ENCODE peak calls at places on chromosomes 7 and 10, in eight cellular contexts. One of them, this sample, is unnamed.
A peak's percentile ranks its signal among the peaks of the same experiment; 100 is the strongest.

GRCh38 chr7:81195033-81195432 is 276.2 kb upstream of the SEMA3C start:
- DNase-seq in GM23338: no peak
- DNase-seq in upper lobe of right lung: no peak
- DNase-seq in suprapubic skin: no peak
- DNase-seq in lower leg skin: no peak
- DNase-seq in midbrain: no peak
- DNase-seq in hypothalamus: no peak
- DNase-seq in ACHN: no peak
- DNase-seq in this sample: no peak

GRCh38 chr7:2619120-2619519 is 12.7 kb upstream of the TTYH3 start:
- DNase-seq in GM23338: no peak
- DNase-seq in upper lobe of right lung: no peak
- DNase-seq in suprapubic skin: no peak
- DNase-seq in lower leg skin: no peak
- DNase-seq in midbrain: no peak
- DNase-seq in hypothalamus: no peak
- DNase-seq in ACHN: no peak
- DNase-seq in this sample: no peak

GRCh38 chr10:77226020-77226419 is 411.6 kb downstream of the KCNMA1 start:
- DNase-seq in GM23338: no peak
- DNase-seq in upper lobe of right lung: no peak
- DNase-seq in suprapubic skin: no peak
- DNase-seq in lower leg skin: no peak
- DNase-seq in midbrain: no peak
- DNase-seq in hypothalamus: no peak
- DNase-seq in ACHN: no peak
- DNase-seq in this sample: no peak

GRCh38 chr10:61047011-61047410 is 103.0 kb upstream of the RHOBTB1 start:
- DNase-seq in GM23338: no peak
- DNase-seq in upper lobe of right lung: no peak
- DNase-seq in suprapubic skin: no peak
- DNase-seq in lower leg skin: no peak
- DNase-seq in midbrain: no peak
- DNase-seq in hypothalamus: no peak
- DNase-seq in ACHN: no peak
- DNase-seq in this sample: no peak

GRCh38 chr10:75472685-75473084 is 41.3 kb downstream of the LRMDA start:
- DNase-seq in GM23338: peak; percentile 25
- DNase-seq in upper lobe of right lung: no peak
- DNase-seq in suprapubic skin: no peak
- DNase-seq in lower leg skin: no peak
- DNase-seq in midbrain: no peak
- DNase-seq in hypothalamus: no peak
- DNase-seq in ACHN: no peak
- DNase-seq in this sample: no peak

GRCh38 chr7:300546-301290 is 10.7 kb downstream of the FOXL3 start:
- DNase-seq in GM23338: no peak
- DNase-seq in upper lobe of right lung: peak; percentile 32
- DNase-seq in suprapubic skin: peak; percentile 37
- DNase-seq in lower leg skin: peak; percentile 20
- DNase-seq in midbrain: no peak
- DNase-seq in hypothalamus: no peak
- DNase-seq in ACHN: no peak
- DNase-seq in this sample: no peak

GRCh38 chr7:54705436-54705835 is 53.6 kb downstream of the SEC61G start:
- DNase-seq in GM23338: no peak
- DNase-seq in upper lobe of right lung: no peak
- DNase-seq in suprapubic skin: no peak
- DNase-seq in lower leg skin: no peak
- DNase-seq in midbrain: no peak
- DNase-seq in hypothalamus: no peak
- DNase-seq in ACHN: peak; percentile 95
- DNase-seq in this sample: no peak

GRCh38 chr10:16867556-16867955 is 50.3 kb upstream of the RSU1 start:
- DNase-seq in GM23338: peak; percentile 36
- DNase-seq in upper lobe of right lung: no peak
- DNase-seq in suprapubic skin: no peak
- DNase-seq in lower leg skin: no peak
- DNase-seq in midbrain: no peak
- DNase-seq in hypothalamus: no peak
- DNase-seq in ACHN: peak; percentile 18
- DNase-seq in this sample: peak; percentile 26

GRCh38 chr10:30114401-30114800 is 55.0 kb upstream of the JCAD start:
- DNase-seq in GM23338: no peak
- DNase-seq in upper lobe of right lung: no peak
- DNase-seq in suprapubic skin: no peak
- DNase-seq in lower leg skin: no peak
- DNase-seq in midbrain: no peak
- DNase-seq in hypothalamus: no peak
- DNase-seq in ACHN: no peak
- DNase-seq in this sample: no peak

GRCh38 chr7:141562543-141562942 is 11.3 kb downstream of the AGK start:
- DNase-seq in GM23338: no peak
- DNase-seq in upper lobe of right lung: no peak
- DNase-seq in suprapubic skin: no peak
- DNase-seq in lower leg skin: no peak
- DNase-seq in midbrain: no peak
- DNase-seq in hypothalamus: no peak
- DNase-seq in ACHN: no peak
- DNase-seq in this sample: no peak

GRCh38 chr7:137591444-137591843 is 247.9 kb upstream of the PTN start:
- DNase-seq in GM23338: peak; percentile 33
- DNase-seq in upper lobe of right lung: no peak
- DNase-seq in suprapubic skin: no peak
- DNase-seq in lower leg skin: no peak
- DNase-seq in midbrain: no peak
- DNase-seq in hypothalamus: no peak
- DNase-seq in ACHN: peak; percentile 6
- DNase-seq in this sample: no peak

GRCh38 chr10:80165173-80165572 is 32.6 kb downstream of the PLAC9 start:
- DNase-seq in GM23338: no peak
- DNase-seq in upper lobe of right lung: peak; percentile 37
- DNase-seq in suprapubic skin: no peak
- DNase-seq in lower leg skin: no peak
- DNase-seq in midbrain: no peak
- DNase-seq in hypothalamus: no peak
- DNase-seq in ACHN: peak; percentile 37
- DNase-seq in this sample: no peak

GRCh38 chr7:110573862-110574528 is 516.9 kb upstream of the LRRN3 start:
- DNase-seq in GM23338: no peak
- DNase-seq in upper lobe of right lung: no peak
- DNase-seq in suprapubic skin: no peak
- DNase-seq in lower leg skin: no peak
- DNase-seq in midbrain: no peak
- DNase-seq in hypothalamus: no peak
- DNase-seq in ACHN: peak; percentile 86
- DNase-seq in this sample: no peak

GRCh38 chr10:103281753-103282152 is 4.8 kb downstream of the INA start:
- DNase-seq in GM23338: peak; percentile 97
- DNase-seq in upper lobe of right lung: peak; percentile 38
- DNase-seq in suprapubic skin: no peak
- DNase-seq in lower leg skin: no peak
- DNase-seq in midbrain: peak; percentile 17
- DNase-seq in hypothalamus: peak; percentile 30
- DNase-seq in ACHN: no peak
- DNase-seq in this sample: peak; percentile 83

GRCh38 chr7:128427289-128427891 is 17.6 kb upstream of the IMPDH1 start:
- DNase-seq in GM23338: peak; percentile 88
- DNase-seq in upper lobe of right lung: no peak
- DNase-seq in suprapubic skin: no peak
- DNase-seq in lower leg skin: peak; percentile 72
- DNase-seq in midbrain: peak; percentile 79
- DNase-seq in hypothalamus: no peak
- DNase-seq in ACHN: peak; percentile 74
- DNase-seq in this sample: peak; percentile 51

GRCh38 chr7:31074403-31074802 is 22.3 kb downstream of the ADCYAP1R1 start:
- DNase-seq in GM23338: no peak
- DNase-seq in upper lobe of right lung: peak; percentile 61
- DNase-seq in suprapubic skin: peak; percentile 89
- DNase-seq in lower leg skin: no peak
- DNase-seq in midbrain: no peak
- DNase-seq in hypothalamus: no peak
- DNase-seq in ACHN: no peak
- DNase-seq in this sample: no peak

GRCh38 chr10:10872706-10873276 is 144.9 kb upstream of the CELF2 start:
- DNase-seq in GM23338: no peak
- DNase-seq in upper lobe of right lung: no peak
- DNase-seq in suprapubic skin: no peak
- DNase-seq in lower leg skin: no peak
- DNase-seq in midbrain: no peak
- DNase-seq in hypothalamus: no peak
- DNase-seq in ACHN: no peak
- DNase-seq in this sample: no peak

GRCh38 chr7:114183311-114184105 is 231.1 kb upstream of the FOXP2 start:
- DNase-seq in GM23338: no peak
- DNase-seq in upper lobe of right lung: no peak
- DNase-seq in suprapubic skin: no peak
- DNase-seq in lower leg skin: no peak
- DNase-seq in midbrain: no peak
- DNase-seq in hypothalamus: no peak
- DNase-seq in ACHN: no peak
- DNase-seq in this sample: no peak